ENCODE peak calls at places on chromosomes 7 and 10, in nine cellular contexts. Y is activated CD8-positive, alpha-beta memory T cell treated with anti-CD3 and anti-CD28 coated beads for 48 hours; R is activated CD4-positive, alpha-beta memory T cell treated with anti-CD3 and anti-CD28 coated beads, Interleukin-2, amount 10 ng/mL, durations not matched to agents 7 days and 5 days; K is stromal cell of bone marrow; S is cardiac fibroblast; I is epithelial cell of esophagus; D is LHCN-M2; C is NCI-H1092; M is NCI-H460. H is an unnamed sample.

GRCh38 chr7:155788616-155789000 is 23.7 kb downstream of the SHH start:
- DNase-seq in K (no peak), C (no peak), R (no peak), Y (no peak), D (no peak), M (no peak), S (no peak), I (no peak), H (peak)

GRCh38 chr10:62437696-62438095 is 63.5 kb downstream of the ZNF365 start:
- DNase-seq in Y (no peak), K (peak), R (no peak), M (peak), I (peak), C (peak), S (peak), D (peak), H (peak)

GRCh38 chr10:78604721-78605120 is 464.0 kb upstream of the ZMIZ1 start:
- DNase-seq in D (no peak), M (no peak), C (no peak), I (no peak), R (no peak), S (no peak), K (no peak), Y (no peak), H (no peak)

GRCh38 chr7:28005075-28005847 is 175.3 kb downstream of the JAZF1 start:
- DNase-seq in D (no peak), I (no peak), K (no peak), R (no peak), C (no peak), Y (no peak), M (no peak), S (peak), H (no peak)

GRCh38 chr7:30831936-30832335 is 60.7 kb downstream of the MINDY4 start:
- DNase-seq in D (no peak), R (no peak), I (no peak), S (no peak), K (no peak), M (no peak), C (no peak), Y (no peak), H (no peak)

GRCh38 chr7:111841596-111842209 is 279.4 kb upstream of the IMMP2L start:
- DNase-seq in I (no peak), D (no peak), M (no peak), Y (no peak), C (no peak), S (no peak), K (no peak), R (no peak), H (no peak)

GRCh38 chr10:69797959-69798358 is 3.7 kb upstream of the COL13A1 start:
- DNase-seq in D (no peak), C (no peak), R (no peak), K (no peak), M (no peak), Y (no peak), I (peak), S (no peak), H (peak)

GRCh38 chr10:93703066-93703465 is 674 bp upstream of the FRA10AC1 start:
- DNase-seq in R (no peak), I (peak), K (no peak), Y (no peak), C (peak), D (no peak), S (peak), M (no peak), H (no peak)

GRCh38 chr7:151672706-151673105 is 153.0 kb upstream of the RHEB start:
- DNase-seq in I (no peak), K (no peak), S (no peak), R (no peak), Y (no peak), C (no peak), M (no peak), D (no peak), H (no peak)

GRCh38 chr7:149369497-149369896 is 91.4 kb downstream of the ZNF777 start:
- DNase-seq in I (peak), K (no peak), D (no peak), R (no peak), Y (no peak), C (no peak), S (no peak), M (no peak), H (no peak)

GRCh38 chr7:77696643-77697534 is 630 bp downstream of the RSBN1L start:
- DNase-seq in S (peak), Y (peak), R (peak), M (peak), C (peak), K (no peak), I (peak), D (peak), H (peak)

GRCh38 chr7:44059219-44060090 is 5.9 kb downstream of the PGAM2 start:
- DNase-seq in D (no peak), M (no peak), R (no peak), Y (no peak), K (no peak), I (no peak), S (no peak), C (no peak), H (no peak)

GRCh38 chr7:94382155-94382554 is 12.5 kb upstream of the COL1A2 start:
- DNase-seq in Y (no peak), S (no peak), D (peak), M (no peak), K (no peak), C (no peak), R (no peak), I (peak), H (no peak)

GRCh38 chr10:70115948-70116682 is 16.5 kb downstream of the AIFM2 start:
- DNase-seq in D (no peak), K (no peak), R (peak), S (peak), C (peak), I (peak), M (peak), Y (peak), H (peak)

GRCh38 chr10:124357583-124357930 is 61.2 kb downstream of the OAT start:
- DNase-seq in K (no peak), I (peak), M (no peak), C (no peak), R (no peak), S (no peak), D (no peak), Y (no peak), H (no peak)

GRCh38 chr10:115572740-115573455 is 479.7 kb downstream of the ATRNL1 start:
- DNase-seq in S (no peak), I (peak), K (no peak), D (no peak), C (no peak), Y (no peak), R (no peak), M (no peak), H (peak)

GRCh38 chr10:834493-834892 is 97.0 kb downstream of the LARP4B start:
- DNase-seq in R (no peak), I (no peak), S (no peak), M (no peak), K (no peak), D (no peak), C (no peak), Y (no peak), H (no peak)

GRCh38 chr10:21920633-21921032 is 82.9 kb downstream of the DNAJC1 start:
- DNase-seq in Y (no peak), K (no peak), I (peak), R (no peak), C (no peak), S (no peak), D (no peak), M (no peak), H (no peak)

GRCh38 chr10:79319372-79319771 is 27.9 kb upstream of the PPIF start:
- DNase-seq in Y (no peak), I (no peak), C (no peak), S (no peak), K (no peak), D (no peak), R (no peak), M (no peak), H (no peak)

H was measured in MCF 10A.